ENCODE peak calls at places on chromosomes 7 and 10, in nine cellular contexts. Z is AG04450, E is cardiac muscle cell, O is testis, K is pancreas, C is left ventricle myocardium inferior, N is SK-N-MC, J is OCI-LY7, L is IMR-90. W is an unnamed sample.

GRCh38 chr10:125694874-125695273 is 11.9 kb upstream of the TEX36 start:
- DNase-seq in N (no peak), Z (peak; percentile 38), J (no peak), C (no peak), L (peak; percentile 85), K (no peak), O (no peak), E (no peak), W (no peak)

GRCh38 chr10:46018453-46019169 is 11.8 kb downstream of the NCOA4 start:
- DNase-seq in L (peak; percentile 43), E (no peak), K (no peak), N (no peak), O (no peak), J (no peak), C (no peak), Z (no peak), W (no peak)

GRCh38 chr10:82377608-82378007 is 502.6 kb downstream of the NRG3 start:
- DNase-seq in E (peak; percentile 10), K (peak; percentile 24), N (no peak), C (no peak), L (no peak), J (no peak), O (peak; percentile 35), Z (no peak), W (no peak)

GRCh38 chr10:17607603-17608332 is 9.4 kb downstream of the HACD1 start:
- DNase-seq in C (no peak), J (peak; percentile 72), Z (peak; percentile 27), L (peak; percentile 68), K (no peak), O (no peak), E (peak; percentile 63), N (peak; percentile 16), W (no peak)

GRCh38 chr10:27099448-27099847 is 846 bp downstream of the ANKRD26 start:
- DNase-seq in E (no peak), N (no peak), L (no peak), J (no peak), C (no peak), K (no peak), Z (no peak), O (no peak), W (no peak)

GRCh38 chr10:25725917-25726716 is 207.9 kb upstream of the MYO3A start:
- DNase-seq in L (peak; percentile 33), J (peak; percentile 65), O (peak; percentile 42), E (peak; percentile 83), C (no peak), K (peak; percentile 28), N (no peak), Z (no peak), W (peak; percentile 14)

GRCh38 chr7:22453159-22453558 is 46.8 kb downstream of the STEAP1B start:
- DNase-seq in Z (no peak), O (no peak), K (no peak), C (no peak), L (no peak), E (no peak), J (peak; percentile 68), N (no peak), W (no peak)

GRCh38 chr7:141701489-141702046 is 398 bp downstream of the DENND11 start:
- DNase-seq in L (no peak), Z (no peak), O (peak; percentile 40), E (peak; percentile 68), J (peak; percentile 67), N (no peak), C (peak; percentile 39), K (peak; percentile 46), W (no peak)

GRCh38 chr7:140639366-140640053 is 1.1 kb downstream of the DENND2A start:
- DNase-seq in J (no peak), E (no peak), O (no peak), L (peak; percentile 90), N (no peak), C (no peak), K (no peak), Z (peak; percentile 77), W (no peak)

GRCh38 chr10:23114228-23114850 is 19.0 kb downstream of the MSRB2 start:
- DNase-seq in K (no peak), J (no peak), Z (no peak), O (no peak), L (no peak), C (no peak), E (no peak), N (no peak), W (no peak)

GRCh38 chr10:28179490-28180099 is 123.3 kb downstream of the MPP7 start:
- DNase-seq in K (peak; percentile 19), E (peak; percentile 59), L (peak; percentile 62), J (peak; percentile 66), C (no peak), Z (peak; percentile 41), O (peak; percentile 22), N (peak; percentile 26), W (no peak)

GRCh38 chr7:139060838-139061237 is 25.0 kb upstream of the ZC3HAV1L start:
- DNase-seq in E (no peak), O (no peak), L (peak; percentile 37), K (no peak), N (no peak), Z (no peak), C (no peak), J (no peak), W (no peak)

GRCh38 chr7:148982596-148983219 is 45.6 kb downstream of the PDIA4 start:
- DNase-seq in N (no peak), K (no peak), E (peak; percentile 59), Z (no peak), J (peak; percentile 32), C (no peak), L (peak; percentile 53), O (peak; percentile 49), W (peak; percentile 56)

GRCh38 chr10:77421576-77421975 is 216.0 kb downstream of the KCNMA1 start:
- DNase-seq in N (no peak), Z (no peak), O (no peak), J (no peak), K (no peak), E (no peak), C (no peak), L (no peak), W (no peak)

GRCh38 chr10:77419979-77420378 is 217.6 kb downstream of the KCNMA1 start:
- DNase-seq in C (no peak), K (no peak), E (no peak), N (no peak), L (no peak), Z (no peak), O (no peak), J (no peak), W (no peak)

GRCh38 chr10:77419056-77419455 is 218.6 kb downstream of the KCNMA1 start:
- DNase-seq in K (no peak), N (no peak), Z (no peak), E (no peak), J (no peak), O (no peak), L (no peak), C (no peak), W (no peak)

GRCh38 chr10:77422491-77423338 is 214.9 kb downstream of the KCNMA1 start:
- DNase-seq in J (no peak), C (no peak), K (peak; percentile 53), L (no peak), Z (no peak), N (no peak), E (no peak), O (peak; percentile 59), W (no peak)

DNA sequence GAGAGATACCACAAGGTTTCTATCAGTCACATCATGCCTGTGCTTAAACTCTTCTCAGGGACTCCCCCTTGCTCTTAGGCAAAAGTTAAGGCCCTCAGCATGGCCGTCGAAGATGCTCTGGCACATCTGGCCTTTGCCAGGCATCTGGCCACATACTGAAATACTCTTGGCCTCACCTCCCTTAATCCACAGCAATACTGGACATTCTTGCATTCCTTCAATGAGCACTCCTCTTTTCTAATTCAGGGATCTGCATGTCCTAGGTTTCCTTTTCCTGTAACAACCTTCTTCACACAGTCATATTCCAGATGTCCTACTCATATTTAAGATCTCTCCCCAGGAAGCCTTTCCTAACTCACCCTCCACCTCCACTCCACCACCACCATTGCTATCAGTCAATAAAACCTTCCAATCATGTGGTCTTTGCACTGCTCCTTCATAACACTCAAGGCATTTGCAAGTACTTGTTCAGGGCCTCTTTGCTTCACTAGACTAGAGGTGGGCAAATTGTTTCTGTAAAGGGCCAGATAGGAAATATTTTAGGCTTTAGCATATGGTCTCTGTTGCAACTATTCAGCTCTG is 216.6 kb downstream of the KCNMA1 start:
- DNase-seq in E (no peak), J (no peak), K (no peak), C (no peak), N (no peak), Z (no peak), O (no peak), L (peak; percentile 12), W (no peak)
- H3K27ac ChIP-seq in E (no peak overlapping the region), J (no peak overlapping the region), K (peak overlapping the region; percentile 77), C (no peak overlapping the region), N (no peak overlapping the region), Z (no peak overlapping the region), O (no peak overlapping the region), L (no peak overlapping the region), W (no peak overlapping the region)

GRCh38 chr10:96747734-96748550 is 27.6 kb upstream of the PIK3AP1 start:
- DNase-seq in C (no peak), J (peak; percentile 63), K (no peak), O (no peak), N (no peak), E (no peak), L (no peak), Z (no peak), W (no peak)
- H3K27ac ChIP-seq in C (no peak overlapping the region), J (peak overlapping the region; percentile 86), K (no peak overlapping the region), O (no peak overlapping the region), N (no peak overlapping the region), E (no peak overlapping the region), L (no peak overlapping the region), Z (no peak overlapping the region), W (no peak overlapping the region)

GRCh38 chr10:6579904-6580278 is at the start of gene PRKCQ:
- DNase-seq in C (no peak), Z (no peak), N (no peak), E (peak; percentile 69), K (no peak), L (peak; percentile 12), J (no peak), O (peak; percentile 23), W (no peak)
- H3K27ac ChIP-seq in C (no peak within 1 kb of the TSS), Z (no peak within 1 kb of the TSS), N (no peak within 1 kb of the TSS), E (peak within 1 kb of the TSS; percentile 54), K (peak within 1 kb of the TSS; percentile 75), L (no peak within 1 kb of the TSS), J (peak within 1 kb of the TSS; percentile 47), O (no peak within 1 kb of the TSS), W (peak within 1 kb of the TSS; percentile 68)

GRCh38 chr7:193538-194256 is 1.3 kb downstream of the FAM20C start:
- DNase-seq in O (no peak), L (no peak), J (no peak), Z (no peak), N (no peak), K (peak; percentile 30), E (no peak), C (no peak), W (no peak)
- H3K27ac ChIP-seq in O (no peak overlapping the region), L (peak overlapping the region; percentile 79), J (no peak overlapping the region), Z (peak overlapping the region; percentile 21), N (no peak overlapping the region), K (no peak overlapping the region), E (no peak overlapping the region), C (peak overlapping the region; percentile 91), W (no peak overlapping the region)

DNA sequence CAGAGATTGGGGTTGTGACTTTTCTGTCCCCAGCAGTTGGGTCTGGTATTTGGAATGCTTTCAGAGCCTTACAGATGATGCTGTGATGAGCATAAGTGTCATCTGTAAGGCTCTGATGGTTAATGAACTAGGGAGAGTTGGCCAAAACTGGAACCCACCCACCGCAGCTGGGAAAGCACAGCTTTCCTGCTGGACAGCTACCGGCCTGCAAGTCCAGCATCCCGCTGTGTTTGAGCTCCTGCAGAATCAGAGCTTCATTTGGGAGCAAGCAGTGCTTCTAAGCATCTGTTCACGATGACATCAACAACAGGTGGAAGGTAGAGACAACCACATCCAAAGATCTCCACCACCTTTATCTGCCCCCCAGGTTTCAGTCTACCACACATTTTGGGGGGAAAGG is 11.7 kb downstream of the UCN3 start:
- DNase-seq in O (no peak), C (no peak), N (no peak), J (no peak), E (peak; percentile 11), K (no peak), Z (no peak), L (no peak), W (no peak)
- H3K27ac ChIP-seq in O (no peak overlapping the region), C (no peak overlapping the region), N (no peak overlapping the region), J (no peak overlapping the region), E (no peak overlapping the region), K (no peak overlapping the region), Z (no peak overlapping the region), L (no peak overlapping the region), W (no peak overlapping the region)

W was measured in caudate nucleus.